ENCODE peak calls at places on chromosomes 5 and 9, in five cellular contexts. One of them, this sample, is unnamed.

GRCh38 chr5:175746851-175747250 is 89.0 kb downstream of the HRH2 start:
- DNase-seq in GM10248: no peak
- DNase-seq in pancreas: no peak
- DNase-seq in Calu3: no peak
- DNase-seq in activated CD8-positive, alpha-beta T cell treated with anti-CD3 and anti-CD28 coated beads for 36 hours: no peak
- DNase-seq in this sample: no peak

GRCh38 chr9:104088416-104088815 is 5.7 kb upstream of the SMC2 start:
- DNase-seq in GM10248: no peak
- DNase-seq in pancreas: no peak
- DNase-seq in Calu3: no peak
- DNase-seq in activated CD8-positive, alpha-beta T cell treated with anti-CD3 and anti-CD28 coated beads for 36 hours: no peak
- DNase-seq in this sample: no peak

GRCh38 chr9:135525241-135526088 is 4.2 kb downstream of the LCN1 start:
- DNase-seq in GM10248: no peak
- DNase-seq in Calu3: no peak
- DNase-seq in pancreas: no peak
- DNase-seq in activated CD8-positive, alpha-beta T cell treated with anti-CD3 and anti-CD28 coated beads for 36 hours: no peak
- DNase-seq in this sample: peak

GRCh38 chr5:158074992-158075769 is 216.2 kb upstream of the CLINT1 start:
- DNase-seq in GM10248: peak
- DNase-seq in activated CD8-positive, alpha-beta T cell treated with anti-CD3 and anti-CD28 coated beads for 36 hours: peak
- DNase-seq in pancreas: peak
- DNase-seq in Calu3: peak
- DNase-seq in this sample: no peak

GRCh38 chr5:119417891-119418781 is 34.2 kb upstream of the HSD17B4 start:
- DNase-seq in Calu3: no peak
- DNase-seq in GM10248: no peak
- DNase-seq in activated CD8-positive, alpha-beta T cell treated with anti-CD3 and anti-CD28 coated beads for 36 hours: no peak
- DNase-seq in pancreas: no peak
- DNase-seq in this sample: no peak

GRCh38 chr5:19018822-19019221 is 969.2 kb downstream of the CDH18 start:
- DNase-seq in Calu3: peak
- DNase-seq in activated CD8-positive, alpha-beta T cell treated with anti-CD3 and anti-CD28 coated beads for 36 hours: no peak
- DNase-seq in pancreas: no peak
- DNase-seq in GM10248: no peak
- DNase-seq in this sample: no peak

GRCh38 chr5:173293817-173294672 is 34.2 kb downstream of the STC2 start:
- DNase-seq in Calu3: peak
- DNase-seq in GM10248: peak
- DNase-seq in pancreas: peak
- DNase-seq in activated CD8-positive, alpha-beta T cell treated with anti-CD3 and anti-CD28 coated beads for 36 hours: peak
- DNase-seq in this sample: no peak

GRCh38 chr9:88387035-88387732 is 1.1 kb upstream of the SPIN1 start:
- DNase-seq in pancreas: peak
- DNase-seq in activated CD8-positive, alpha-beta T cell treated with anti-CD3 and anti-CD28 coated beads for 36 hours: peak
- DNase-seq in Calu3: peak
- DNase-seq in GM10248: peak
- DNase-seq in this sample: no peak

GRCh38 chr5:132050136-132050535 is 10.3 kb upstream of the IL3 start:
- DNase-seq in pancreas: peak
- DNase-seq in Calu3: no peak
- DNase-seq in GM10248: no peak
- DNase-seq in activated CD8-positive, alpha-beta T cell treated with anti-CD3 and anti-CD28 coated beads for 36 hours: no peak
- DNase-seq in this sample: peak

GRCh38 chr5:18745988-18746615 is 1111.8 kb downstream of the TAF11L14 start:
- DNase-seq in pancreas: no peak
- DNase-seq in activated CD8-positive, alpha-beta T cell treated with anti-CD3 and anti-CD28 coated beads for 36 hours: peak
- DNase-seq in Calu3: peak
- DNase-seq in GM10248: peak
- DNase-seq in this sample: no peak

GRCh38 chr5:179822444-179822990 is 1.8 kb downstream of the SQSTM1 start:
- DNase-seq in GM10248: no peak
- DNase-seq in Calu3: no peak
- DNase-seq in activated CD8-positive, alpha-beta T cell treated with anti-CD3 and anti-CD28 coated beads for 36 hours: no peak
- DNase-seq in pancreas: no peak
- DNase-seq in this sample: no peak

GRCh38 chr9:133657120-133657661 is 21.0 kb downstream of the DBH start:
- DNase-seq in GM10248: no peak
- DNase-seq in pancreas: no peak
- DNase-seq in activated CD8-positive, alpha-beta T cell treated with anti-CD3 and anti-CD28 coated beads for 36 hours: no peak
- DNase-seq in Calu3: no peak
- DNase-seq in this sample: no peak

GRCh38 chr5:463301-463700 is 20.3 kb downstream of the EXOC3 start:
- DNase-seq in activated CD8-positive, alpha-beta T cell treated with anti-CD3 and anti-CD28 coated beads for 36 hours: no peak
- DNase-seq in GM10248: no peak
- DNase-seq in Calu3: no peak
- DNase-seq in pancreas: no peak
- DNase-seq in this sample: peak

GRCh38 chr5:72294473-72294872 is 25.6 kb downstream of the MRPS27 start:
- DNase-seq in activated CD8-positive, alpha-beta T cell treated with anti-CD3 and anti-CD28 coated beads for 36 hours: no peak
- DNase-seq in GM10248: no peak
- DNase-seq in pancreas: no peak
- DNase-seq in Calu3: no peak
- DNase-seq in this sample: no peak

GRCh38 chr9:91119147-91119546 is 242.6 kb downstream of the AUH start:
- DNase-seq in pancreas: no peak
- DNase-seq in Calu3: no peak
- DNase-seq in GM10248: no peak
- DNase-seq in activated CD8-positive, alpha-beta T cell treated with anti-CD3 and anti-CD28 coated beads for 36 hours: no peak
- DNase-seq in this sample: no peak

GRCh38 chr5:333945-334344 is 12.4 kb downstream of the AHRR start:
- DNase-seq in GM10248: peak
- DNase-seq in Calu3: no peak
- DNase-seq in pancreas: no peak
- DNase-seq in activated CD8-positive, alpha-beta T cell treated with anti-CD3 and anti-CD28 coated beads for 36 hours: no peak
- DNase-seq in this sample: no peak

GRCh38 chr5:176748967-176749935 is 61.1 kb upstream of the UNC5A start:
- DNase-seq in activated CD8-positive, alpha-beta T cell treated with anti-CD3 and anti-CD28 coated beads for 36 hours: no peak
- DNase-seq in Calu3: no peak
- DNase-seq in pancreas: no peak
- DNase-seq in GM10248: no peak
- DNase-seq in this sample: peak

GRCh38 chr5:200985-201384 is 9.7 kb downstream of the LRRC14B start:
- DNase-seq in activated CD8-positive, alpha-beta T cell treated with anti-CD3 and anti-CD28 coated beads for 36 hours: no peak
- DNase-seq in pancreas: no peak
- DNase-seq in GM10248: no peak
- DNase-seq in Calu3: no peak
- DNase-seq in this sample: peak

GRCh38 chr5:135850231-135850630 is 15.8 kb downstream of the SLC25A48 start:
- DNase-seq in Calu3: no peak
- DNase-seq in pancreas: no peak
- DNase-seq in GM10248: no peak
- DNase-seq in activated CD8-positive, alpha-beta T cell treated with anti-CD3 and anti-CD28 coated beads for 36 hours: no peak
- DNase-seq in this sample: no peak

GRCh38 chr5:93620487-93621339 is 37.7 kb downstream of the NR2F1 start:
- DNase-seq in GM10248: peak
- DNase-seq in pancreas: peak
- DNase-seq in Calu3: peak
- DNase-seq in activated CD8-positive, alpha-beta T cell treated with anti-CD3 and anti-CD28 coated beads for 36 hours: peak
- DNase-seq in this sample: no peak

GRCh38 chr5:176590035-176590729 is 19.8 kb downstream of the GPRIN1 start:
- DNase-seq in GM10248: no peak
- DNase-seq in activated CD8-positive, alpha-beta T cell treated with anti-CD3 and anti-CD28 coated beads for 36 hours: no peak
- DNase-seq in Calu3: no peak
- DNase-seq in pancreas: no peak
- DNase-seq in this sample: no peak

GRCh38 chr9:134035041-134036039 is 10.1 kb downstream of the BRD3OS start:
- DNase-seq in pancreas: no peak
- DNase-seq in activated CD8-positive, alpha-beta T cell treated with anti-CD3 and anti-CD28 coated beads for 36 hours: no peak
- DNase-seq in GM10248: no peak
- DNase-seq in Calu3: no peak
- DNase-seq in this sample: peak

GRCh38 chr9:137148661-137149060 is 9.7 kb downstream of the GRIN1 start:
- DNase-seq in Calu3: no peak
- DNase-seq in pancreas: no peak
- DNase-seq in activated CD8-positive, alpha-beta T cell treated with anti-CD3 and anti-CD28 coated beads for 36 hours: no peak
- DNase-seq in GM10248: no peak
- DNase-seq in this sample: peak

GRCh38 chr9:117545846-117546245 is 131.0 kb upstream of the ASTN2 start:
- DNase-seq in pancreas: no peak
- DNase-seq in activated CD8-positive, alpha-beta T cell treated with anti-CD3 and anti-CD28 coated beads for 36 hours: no peak
- DNase-seq in Calu3: no peak
- DNase-seq in GM10248: no peak
- DNase-seq in this sample: no peak

GRCh38 chr9:107856633-107857032 is 367.1 kb upstream of the KLF4 start:
- DNase-seq in GM10248: no peak
- DNase-seq in pancreas: no peak
- DNase-seq in Calu3: no peak
- DNase-seq in activated CD8-positive, alpha-beta T cell treated with anti-CD3 and anti-CD28 coated beads for 36 hours: no peak
- DNase-seq in this sample: no peak

GRCh38 chr9:107862329-107862728 is 372.8 kb upstream of the KLF4 start:
- DNase-seq in GM10248: no peak
- DNase-seq in pancreas: no peak
- DNase-seq in Calu3: no peak
- DNase-seq in activated CD8-positive, alpha-beta T cell treated with anti-CD3 and anti-CD28 coated beads for 36 hours: no peak
- DNase-seq in this sample: no peak

GRCh38 chr9:107858260-107858659 is 368.7 kb upstream of the KLF4 start:
- DNase-seq in pancreas: no peak
- DNase-seq in activated CD8-positive, alpha-beta T cell treated with anti-CD3 and anti-CD28 coated beads for 36 hours: no peak
- DNase-seq in GM10248: no peak
- DNase-seq in Calu3: no peak
- DNase-seq in this sample: no peak

GRCh38 chr9:107863406-107863805 is 373.8 kb upstream of the KLF4 start:
- DNase-seq in Calu3: no peak
- DNase-seq in GM10248: no peak
- DNase-seq in pancreas: no peak
- DNase-seq in activated CD8-positive, alpha-beta T cell treated with anti-CD3 and anti-CD28 coated beads for 36 hours: no peak
- DNase-seq in this sample: no peak

DNA sequence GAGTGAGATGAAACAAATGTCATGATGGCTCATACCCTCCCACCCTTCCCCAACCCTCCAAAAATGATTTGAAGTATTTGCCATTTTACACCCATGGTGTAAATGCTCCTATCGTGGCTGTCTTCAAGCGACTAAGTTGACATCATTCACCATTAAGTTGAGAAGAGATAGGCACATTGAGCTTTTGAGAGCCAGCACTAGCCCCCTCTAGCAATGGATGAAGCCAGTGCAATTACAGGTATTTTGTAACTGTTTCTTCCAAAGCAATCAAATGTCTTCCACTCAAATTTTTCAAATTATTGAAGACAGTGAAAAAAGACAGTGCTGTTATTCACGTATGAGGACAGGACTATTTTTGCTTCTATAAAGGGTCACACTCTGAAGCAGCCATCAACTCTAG is 371.5 kb upstream of the KLF4 start:
- DNase-seq in GM10248: no peak
- DNase-seq in activated CD8-positive, alpha-beta T cell treated with anti-CD3 and anti-CD28 coated beads for 36 hours: no peak
- DNase-seq in pancreas: no peak
- DNase-seq in Calu3: no peak
- DNase-seq in this sample: no peak
- TF ChIP-seq CTCF in GM10248: no peak
- TF ChIP-seq CTCF in activated CD8-positive, alpha-beta T cell treated with anti-CD3 and anti-CD28 coated beads for 36 hours: no peak
- TF ChIP-seq CTCF in pancreas: no peak
- TF ChIP-seq CTCF in Calu3: no peak
- TF ChIP-seq CTCF in this sample: no peak

DNA sequence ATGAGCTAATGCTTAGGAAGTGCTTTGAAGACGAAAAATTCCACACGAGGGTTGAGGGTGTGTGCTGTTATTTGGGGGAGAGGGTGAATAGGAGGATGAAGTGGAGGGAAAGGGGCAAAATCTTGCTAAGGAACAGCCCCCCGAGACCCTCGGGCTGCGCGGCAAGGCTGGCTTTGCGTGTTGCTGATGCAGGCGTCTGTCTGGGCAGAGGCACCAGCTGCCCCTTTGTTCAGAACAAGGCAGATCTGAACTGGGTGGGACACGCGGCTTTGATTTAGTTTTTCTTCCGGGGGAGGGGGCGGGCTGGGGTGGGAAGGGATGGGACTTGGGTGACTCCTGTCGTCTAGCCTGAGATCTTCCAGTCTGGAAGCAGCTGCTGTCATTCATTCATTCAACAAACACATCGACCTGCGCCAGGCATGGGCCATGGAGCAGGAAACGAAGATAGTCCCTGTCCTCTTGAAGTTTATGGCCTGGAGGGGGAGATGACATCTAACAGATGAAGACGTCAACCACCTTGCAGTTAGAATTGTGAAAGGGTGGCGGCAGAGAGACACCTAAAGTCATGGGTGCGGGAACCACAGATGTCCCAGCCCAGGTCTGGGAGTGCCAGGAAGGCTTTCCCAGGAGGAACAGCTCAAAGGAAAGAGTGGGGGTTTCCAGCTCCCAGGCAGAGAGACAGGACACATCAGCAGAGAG is 20.8 kb upstream of the IER5L start:
- DNase-seq in Calu3: no peak
- DNase-seq in pancreas: no peak
- DNase-seq in activated CD8-positive, alpha-beta T cell treated with anti-CD3 and anti-CD28 coated beads for 36 hours: no peak
- DNase-seq in GM10248: no peak
- DNase-seq in this sample: no peak
- TF ChIP-seq CTCF in Calu3: no peak
- TF ChIP-seq CTCF in pancreas: no peak
- TF ChIP-seq CTCF in activated CD8-positive, alpha-beta T cell treated with anti-CD3 and anti-CD28 coated beads for 36 hours: no peak
- TF ChIP-seq CTCF in GM10248: no peak
- TF ChIP-seq CTCF in this sample: no peak

DNA sequence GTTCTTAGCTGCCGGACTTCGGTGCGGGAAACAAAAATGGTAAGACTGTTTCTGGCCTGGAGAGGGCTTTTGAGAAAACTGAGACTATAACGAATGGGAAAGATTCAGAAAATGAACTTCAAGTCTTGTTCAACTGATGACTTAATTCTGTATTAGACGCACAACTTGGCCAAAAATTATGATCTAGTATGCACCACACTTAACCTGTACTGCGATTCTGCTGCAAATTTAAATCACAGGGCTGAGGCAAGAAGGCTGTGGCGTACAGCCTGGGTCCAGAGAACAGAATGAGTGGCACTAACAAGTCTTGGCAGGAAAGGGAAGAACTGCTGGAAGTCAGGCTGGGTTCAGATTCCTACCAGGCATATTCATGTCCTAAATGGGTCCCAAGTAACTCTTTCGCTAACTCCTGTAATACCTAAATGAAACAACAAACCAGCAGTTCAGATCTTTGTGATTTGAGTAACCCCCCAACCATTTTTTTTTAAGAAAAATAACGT is 781 bp upstream of the COL23A1 start:
- DNase-seq in Calu3: no peak
- DNase-seq in pancreas: no peak
- DNase-seq in activated CD8-positive, alpha-beta T cell treated with anti-CD3 and anti-CD28 coated beads for 36 hours: no peak
- DNase-seq in GM10248: no peak
- DNase-seq in this sample: no peak
- TF ChIP-seq CTCF in Calu3: no peak
- TF ChIP-seq CTCF in pancreas: no peak
- TF ChIP-seq CTCF in activated CD8-positive, alpha-beta T cell treated with anti-CD3 and anti-CD28 coated beads for 36 hours: peak
- TF ChIP-seq CTCF in GM10248: no peak
- TF ChIP-seq CTCF in this sample: peak

GRCh38 chr5:81195334-81195929 is 37.7 kb upstream of the CKMT2 start:
- DNase-seq in Calu3: no peak
- DNase-seq in pancreas: no peak
- DNase-seq in activated CD8-positive, alpha-beta T cell treated with anti-CD3 and anti-CD28 coated beads for 36 hours: no peak
- DNase-seq in GM10248: no peak
- DNase-seq in this sample: no peak

GRCh38 chr5:81194633-81195333 is 38.3 kb upstream of the CKMT2 start:
- DNase-seq in Calu3: peak
- DNase-seq in pancreas: peak
- DNase-seq in activated CD8-positive, alpha-beta T cell treated with anti-CD3 and anti-CD28 coated beads for 36 hours: peak
- DNase-seq in GM10248: peak
- DNase-seq in this sample: no peak

GRCh38 chr5:81189875-81190467 is 43.2 kb upstream of the CKMT2 start:
- DNase-seq in GM10248: no peak
- DNase-seq in pancreas: no peak
- DNase-seq in activated CD8-positive, alpha-beta T cell treated with anti-CD3 and anti-CD28 coated beads for 36 hours: no peak
- DNase-seq in Calu3: no peak
- DNase-seq in this sample: no peak

GRCh38 chr5:81191726-81192125 is 41.4 kb upstream of the CKMT2 start:
- DNase-seq in activated CD8-positive, alpha-beta T cell treated with anti-CD3 and anti-CD28 coated beads for 36 hours: no peak
- DNase-seq in pancreas: no peak
- DNase-seq in GM10248: no peak
- DNase-seq in Calu3: no peak
- DNase-seq in this sample: no peak

GRCh38 chr5:81192351-81192750 is 40.8 kb upstream of the CKMT2 start:
- DNase-seq in GM10248: no peak
- DNase-seq in Calu3: no peak
- DNase-seq in pancreas: no peak
- DNase-seq in activated CD8-positive, alpha-beta T cell treated with anti-CD3 and anti-CD28 coated beads for 36 hours: no peak
- DNase-seq in this sample: no peak
- TF ChIP-seq CTCF in GM10248: no peak
- TF ChIP-seq CTCF in Calu3: no peak
- TF ChIP-seq CTCF in pancreas: no peak
- TF ChIP-seq CTCF in activated CD8-positive, alpha-beta T cell treated with anti-CD3 and anti-CD28 coated beads for 36 hours: no peak
- TF ChIP-seq CTCF in this sample: no peak

This sample was measured in chondrocyte.